ENCODE peak calls at places on chromosomes 4 and X, in seven cellular contexts. I, F, O, B, R, X and W are unnamed samples.

GRCh38 chr4:176875441-176875930 is 82.8 kb upstream of the VEGFC start:
- DNase-seq in R (no peak), I (no peak), O (peak), B (no peak), F (no peak), X (no peak), W (no peak)

GRCh38 chrX:4110964-4111363 is 397.5 kb upstream of the PRKX start:
- DNase-seq in O (no peak), B (no peak), F (no peak), I (no peak), R (no peak), X (no peak), W (no peak)

GRCh38 chr4:39621582-39621981 is 17.1 kb downstream of the SMIM14 start:
- DNase-seq in F (no peak), X (no peak), I (no peak), O (peak), R (peak), B (no peak), W (peak)

GRCh38 chrX:39381446-39381845 is 580.2 kb downstream of the MID1IP1 start:
- DNase-seq in X (no peak), R (no peak), I (no peak), B (no peak), O (no peak), F (no peak), W (no peak)

GRCh38 chrX:1249101-1249887 is 19.3 kb upstream of the CSF2RA start:
- DNase-seq in X (peak), I (peak), O (peak), R (no peak), F (no peak), B (peak), W (peak)

GRCh38 chr4:178602833-178603232 is 1160.6 kb upstream of the AGA start:
- DNase-seq in R (no peak), I (no peak), F (no peak), O (no peak), X (no peak), B (no peak), W (no peak)

GRCh38 chr4:15438939-15439524 is 11.2 kb downstream of the C1QTNF7 start:
- DNase-seq in B (no peak), I (no peak), F (no peak), X (no peak), R (no peak), O (peak), W (no peak)

GRCh38 chr4:67765401-67765800 is 11.2 kb upstream of the GNRHR start:
- DNase-seq in X (no peak), O (peak), I (no peak), B (no peak), F (no peak), R (no peak), W (no peak)

GRCh38 chr4:64158648-64159326 is 250.5 kb downstream of the TECRL start:
- DNase-seq in I (no peak), X (peak), R (peak), F (no peak), O (peak), B (peak), W (peak)

GRCh38 chr4:137360701-137361213 is 171.5 kb downstream of the PCDH18 start:
- DNase-seq in I (no peak), O (peak), X (no peak), R (no peak), F (no peak), B (no peak), W (no peak)

GRCh38 chrX:122220644-122221373 is 963.3 kb upstream of the GRIA3 start:
- DNase-seq in R (no peak), F (no peak), O (no peak), B (peak), X (no peak), I (no peak), W (no peak)

GRCh38 chr4:23022032-23022431 is 329.3 kb downstream of the GBA3 start:
- DNase-seq in I (no peak), X (no peak), B (no peak), F (no peak), O (peak), R (peak), W (peak)